ENCODE peak calls at places on chromosomes 6 and 20, in six cellular contexts. X is HCT116; H is cardiac muscle cell; W is lung; A is CD8-positive, alpha-beta T cell; C is GM23248. B is an unnamed sample.
A peak's percentile ranks its signal among the peaks of the same experiment; 100 is the strongest.

GRCh38 chr6:17988422-17988944 is 1.0 kb upstream of the KIF13A start:
- DNase-seq in X (no peak), H (no peak), W (no peak), A (no peak), C (no peak), B (no peak)

GRCh38 chr6:7727150-7727950 is 1.5 kb downstream of the BMP6 start:
- DNase-seq in X (no peak), H (peak; percentile 40), W (no peak), A (no peak), C (peak; percentile 53), B (no peak)

GRCh38 chr6:157596461-157596860 is 215.5 kb downstream of the ZDHHC14 start:
- DNase-seq in X (no peak), H (no peak), W (no peak), A (no peak), C (no peak), B (no peak)

GRCh38 chr20:13492001-13492480 is 146.7 kb downstream of the TASP1 start:
- DNase-seq in X (no peak), H (peak; percentile 1), W (peak; percentile 29), A (no peak), C (peak; percentile 82), B (peak; percentile 63)

GRCh38 chr6:160267102-160267501 is 8.5 kb upstream of the SLC22A2 start:
- DNase-seq in X (no peak), H (no peak), W (no peak), A (no peak), C (no peak), B (no peak)

GRCh38 chr6:40586800-40587201 is 363 bp downstream of the LRFN2 start:
- DNase-seq in X (no peak), H (peak; percentile 23), W (no peak), A (no peak), C (peak; percentile 34), B (peak; percentile 22)

GRCh38 chr6:21846541-21847451 is 253.2 kb downstream of the SOX4 start:
- DNase-seq in X (no peak), H (peak; percentile 60), W (no peak), A (no peak), C (no peak), B (no peak)

GRCh38 chr6:86255973-86256372 is 613.3 kb upstream of the SYNCRIP start:
- DNase-seq in X (no peak), H (no peak), W (no peak), A (no peak), C (no peak), B (peak; percentile 23)

GRCh38 chr20:33433875-33434274 is 9.7 kb downstream of the SNTA1 start:
- DNase-seq in X (no peak), H (no peak), W (no peak), A (no peak), C (no peak), B (no peak)

GRCh38 chr20:33685328-33686007 is 717 bp downstream of the E2F1 start:
- DNase-seq in X (no peak), H (no peak), W (no peak), A (peak; percentile 13), C (peak; percentile 60), B (no peak)

GRCh38 chr6:137927777-137928218 is 60.7 kb downstream of the TNFAIP3 start:
- DNase-seq in X (no peak), H (no peak), W (no peak), A (peak; percentile 60), C (no peak), B (no peak)

GRCh38 chr20:47113362-47114118 is 218.9 kb downstream of the EYA2 start:
- DNase-seq in X (no peak), H (no peak), W (no peak), A (no peak), C (peak; percentile 51), B (no peak)

GRCh38 chr6:21188505-21189223 is 404.9 kb upstream of the SOX4 start:
- DNase-seq in X (no peak), H (no peak), W (no peak), A (no peak), C (no peak), B (no peak)

GRCh38 chr6:150310539-150310938 is 58.3 kb upstream of the IYD start:
- DNase-seq in X (no peak), H (no peak), W (no peak), A (no peak), C (peak; percentile 31), B (no peak)

GRCh38 chr20:52494244-52494643 is 302.7 kb upstream of the ZFP64 start:
- DNase-seq in X (no peak), H (no peak), W (no peak), A (peak; percentile 6), C (peak; percentile 99), B (no peak)

GRCh38 chr6:11317885-11318771 is 85.7 kb upstream of the NEDD9 start:
- DNase-seq in X (peak; percentile 8), H (no peak), W (peak; percentile 38), A (peak; percentile 17), C (peak; percentile 99), B (no peak)

DNA sequence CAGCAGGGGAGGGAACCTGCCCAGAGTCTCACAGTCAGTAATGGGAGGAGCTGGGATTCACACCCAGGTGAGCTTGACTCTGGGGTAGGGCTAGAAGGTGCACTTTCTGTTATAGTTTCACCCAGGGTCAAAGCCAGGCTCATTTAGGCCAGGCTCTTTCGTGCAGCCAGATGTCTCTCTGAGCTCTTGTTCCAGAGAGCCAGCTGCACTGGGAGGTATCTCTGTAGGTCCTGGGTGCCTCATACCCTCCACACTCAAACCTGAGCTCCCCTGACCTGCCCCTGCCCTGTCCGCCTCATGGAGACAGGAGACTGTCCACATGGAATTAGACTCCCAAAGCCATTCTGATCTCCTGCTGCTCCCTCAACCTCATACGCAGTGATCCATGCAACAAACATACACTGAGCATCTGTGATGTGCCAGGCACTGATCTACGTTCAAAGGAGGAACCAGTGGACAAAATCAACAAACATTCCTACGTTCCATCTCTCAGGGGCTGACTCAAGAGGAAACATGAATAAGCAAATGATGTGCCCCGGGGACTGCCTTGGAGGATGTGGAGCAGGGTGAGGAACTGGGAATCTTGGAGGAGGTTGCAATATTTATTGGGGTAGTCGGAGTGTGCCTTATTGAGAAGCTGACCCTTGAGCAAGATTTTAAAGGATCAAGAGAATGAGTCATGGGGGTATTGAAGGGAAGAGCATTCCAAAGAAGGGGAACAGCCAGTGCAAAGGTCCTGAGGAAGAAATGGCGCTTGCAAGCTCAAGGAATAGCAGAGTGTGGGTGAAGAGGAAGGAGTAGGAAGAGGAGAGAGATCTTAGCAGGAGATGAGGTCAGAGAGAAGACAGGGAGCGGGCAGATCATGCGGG is 71.3 kb upstream of the TOX2 start:
- DNase-seq in X (no peak), H (no peak), W (peak; percentile 11), A (no peak), C (peak; percentile 92), B (no peak)
- H3K4me1 ChIP-seq in X (peaks cover 30% of the 10 kb centered on the region), H (no peaks in the 10 kb centered on the region), W (no peaks in the 10 kb centered on the region), A (peaks cover 6% of the 10 kb centered on the region), C (peaks cover 19% of the 10 kb centered on the region), B (no peaks in the 10 kb centered on the region)

DNA sequence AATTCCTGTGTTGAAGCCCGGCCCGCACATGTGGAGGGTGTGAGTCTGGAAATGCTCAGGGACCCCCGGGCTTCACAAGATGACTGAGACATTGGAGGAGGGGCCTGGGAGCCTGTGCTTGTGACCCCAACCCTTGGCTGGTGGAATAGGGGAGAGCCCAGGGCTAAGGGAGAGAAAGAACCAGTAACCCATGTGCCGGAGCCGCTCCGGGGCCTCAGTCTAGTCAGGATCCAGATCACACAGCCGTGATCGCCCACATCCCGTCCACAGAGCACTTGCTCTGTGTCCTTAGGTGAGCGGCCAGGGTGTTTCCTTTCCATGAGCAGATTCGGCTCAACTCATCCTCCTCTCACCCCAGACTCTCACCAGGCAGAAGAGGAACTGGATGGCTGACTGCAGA is 152.3 kb upstream of the RPS6KA2 start:
- DNase-seq in X (no peak), H (no peak), W (peak; percentile 22), A (no peak), C (no peak), B (no peak)
- H3K4me1 ChIP-seq in X (peaks cover 9% of the 10 kb centered on the region), H (no peaks in the 10 kb centered on the region), W (no peaks in the 10 kb centered on the region), A (peaks cover 5% of the 10 kb centered on the region), C (no peaks in the 10 kb centered on the region), B (no peaks in the 10 kb centered on the region)

GRCh38 chr6:43508481-43509141 is 1.5 kb downstream of the LRRC73 start:
- DNase-seq in X (no peak), H (no peak), W (no peak), A (no peak), C (no peak), B (no peak)

GRCh38 chr6:43510827-43511163 is 649 bp upstream of the LRRC73 start:
- DNase-seq in X (no peak), H (no peak), W (no peak), A (no peak), C (no peak), B (no peak)

GRCh38 chr6:43509984-43510826 is at the start of gene LRRC73:
- DNase-seq in X (peak; percentile 46), H (peak; percentile 90), W (peak; percentile 85), A (peak; percentile 57), C (peak; percentile 94), B (peak; percentile 89)

GRCh38 chr6:43509142-43509983 is 783 bp downstream of the LRRC73 start:
- DNase-seq in X (no peak), H (peak; percentile 51), W (no peak), A (no peak), C (peak; percentile 53), B (peak; percentile 30)

GRCh38 chr6:43511824-43512415 is 1.8 kb upstream of the LRRC73 start:
- DNase-seq in X (no peak), H (no peak), W (no peak), A (no peak), C (no peak), B (no peak)
- H3K4me1 ChIP-seq in X (peaks cover 28% of the 10 kb centered on the region), H (peaks cover 6% of the 10 kb centered on the region), W (peaks cover 4% of the 10 kb centered on the region), A (peaks cover 32% of the 10 kb centered on the region), C (peaks cover 11% of the 10 kb centered on the region), B (peaks cover 34% of the 10 kb centered on the region)

GRCh38 chr6:105028898-105029297 is 72.0 kb downstream of the LIN28B start:
- DNase-seq in X (no peak), H (no peak), W (no peak), A (no peak), C (no peak), B (no peak)
- H3K4me1 ChIP-seq in X (no peaks in the 10 kb centered on the region), H (peaks cover 3% of the 10 kb centered on the region), W (no peaks in the 10 kb centered on the region), A (no peaks in the 10 kb centered on the region), C (peaks cover 8% of the 10 kb centered on the region), B (peaks cover 5% of the 10 kb centered on the region)

GRCh38 chr20:19976595-19977372 is 40.4 kb upstream of the NAA20 start:
- DNase-seq in X (peak; percentile 63), H (peak; percentile 42), W (peak; percentile 66), A (no peak), C (peak; percentile 91), B (peak; percentile 85)

GRCh38 chr20:19978511-19979210 is 38.5 kb upstream of the NAA20 start:
- DNase-seq in X (no peak), H (no peak), W (no peak), A (no peak), C (no peak), B (peak; percentile 55)

GRCh38 chr20:19977373-19977770 is 39.8 kb upstream of the NAA20 start:
- DNase-seq in X (no peak), H (no peak), W (no peak), A (no peak), C (peak; percentile 66), B (no peak)

GRCh38 chr20:19975901-19976300 is 41.3 kb upstream of the NAA20 start:
- DNase-seq in X (no peak), H (no peak), W (no peak), A (no peak), C (peak; percentile 58), B (peak; percentile 44)

GRCh38 chr20:19981091-19981490 is 36.1 kb upstream of the NAA20 start:
- DNase-seq in X (peak; percentile 45), H (no peak), W (no peak), A (no peak), C (peak; percentile 44), B (no peak)
- H3K4me1 ChIP-seq in X (peaks cover 76% of the 10 kb centered on the region), H (peaks cover 25% of the 10 kb centered on the region), W (peaks cover 40% of the 10 kb centered on the region), A (no peaks in the 10 kb centered on the region), C (peaks cover 58% of the 10 kb centered on the region), B (peaks cover 66% of the 10 kb centered on the region)

B was measured in thyroid gland.